ENCODE peak calls at places on chromosome 13, in six cellular contexts. Z is IMR-90, C is mesenchymal stem cell, D is H1, M is mesendoderm, X is trophoblast cell. B is an unnamed sample. For H3K4me1, the result is how much of the 10 kb centered on the place peaks cover.

GRCh38 chr13:50617134-50617721 is 226.3 kb downstream of the DLEU7 start:
- DNase-seq in D (no peak), X (no peak), C (peak), Z (peak), M (no peak), B (no peak)

GRCh38 chr13:106534844-106535551 is 464 bp downstream of the EFNB2 start:
- DNase-seq in D (no peak), Z (peak), X (no peak), M (peak), C (peak), B (no peak)

GRCh38 chr13:47853236-47853635 is 147.8 kb downstream of the SUCLA2 start:
- DNase-seq in D (no peak), X (no peak), Z (no peak), C (peak), M (no peak), B (no peak)

GRCh38 chr13:69604698-69605097 is 502.9 kb upstream of the ATXN8OS start:
- DNase-seq in X (no peak), D (no peak), Z (no peak), C (no peak), M (no peak), B (no peak)

GRCh38 chr13:100527644-100528043 is 60.9 kb downstream of the GGACT start:
- DNase-seq in Z (no peak), C (no peak), D (no peak), M (no peak), X (no peak), B (no peak)

GRCh38 chr13:102261809-102262208 is 140.0 kb downstream of the FGF14 start:
- DNase-seq in D (no peak), C (no peak), X (no peak), Z (no peak), M (no peak), B (no peak)

GRCh38 chr13:30577381-30577780 is 40.3 kb upstream of the USPL1 start:
- DNase-seq in Z (peak), X (peak), M (peak), C (peak), D (no peak), B (no peak)

GRCh38 chr13:99657848-99658265 is 156.6 kb downstream of the TM9SF2 start:
- DNase-seq in C (peak), D (no peak), Z (no peak), M (peak), X (no peak), B (no peak)

GRCh38 chr13:32904271-32904670 is 112.0 kb upstream of the KL start:
- DNase-seq in C (no peak), Z (no peak), D (no peak), X (no peak), M (no peak), B (no peak)

GRCh38 chr13:110214637-110215036 is 92.3 kb downstream of the COL4A1 start:
- DNase-seq in C (peak), Z (peak), M (no peak), X (no peak), D (no peak), B (no peak)

GRCh38 chr13:79534596-79534995 is 53.6 kb downstream of the NDFIP2 start:
- DNase-seq in M (peak), D (no peak), Z (peak), C (no peak), X (no peak), B (no peak)

GRCh38 chr13:113083402-113084061 is 22.1 kb upstream of the F7 start:
- DNase-seq in M (no peak), C (no peak), D (no peak), X (peak), Z (peak), B (no peak)

GRCh38 chr13:91406619-91407018 is 8.2 kb downstream of the GPC5 start:
- DNase-seq in M (peak), X (peak), D (peak), Z (peak), C (peak), B (peak)

GRCh38 chr13:113746143-113746525 is 12.9 kb upstream of the TMEM255B start:
- DNase-seq in Z (no peak), M (no peak), X (no peak), C (no peak), D (no peak), B (no peak)

GRCh38 chr13:109941951-109942350 is 155.6 kb upstream of the IRS2 start:
- DNase-seq in C (no peak), Z (peak), D (no peak), M (no peak), X (no peak), B (no peak)

GRCh38 chr13:53758946-53759345 is 730.3 kb downstream of the OLFM4 start:
- DNase-seq in X (no peak), C (no peak), Z (no peak), M (no peak), D (no peak), B (no peak)

GRCh38 chr13:41649659-41650058 is 192.3 kb downstream of the RGCC start:
- DNase-seq in Z (peak), X (peak), C (peak), M (peak), D (no peak), B (no peak)

GRCh38 chr13:113006660-113007059 is 37.6 kb downstream of the MCF2L start:
- DNase-seq in Z (no peak), D (no peak), X (no peak), M (no peak), C (no peak), B (no peak)

GRCh38 chr13:87814444-87814843 is 143.3 kb downstream of the SLITRK5 start:
- DNase-seq in M (no peak), Z (no peak), C (no peak), D (no peak), X (no peak), B (no peak)

GRCh38 chr13:71864094-71864980 is 2.7 kb downstream of the DACH1 start:
- DNase-seq in X (no peak), C (peak), M (peak), Z (no peak), D (no peak), B (no peak)

GRCh38 chr13:48478401-48478800 is 54.5 kb downstream of the RCBTB2 start:
- DNase-seq in D (no peak), M (no peak), X (peak), Z (peak), C (no peak), B (no peak)

GRCh38 chr13:109789262-109789661 is 2.9 kb upstream of the IRS2 start:
- DNase-seq in X (no peak), C (no peak), M (no peak), D (no peak), Z (no peak), B (no peak)

GRCh38 chr13:85254641-85255040 is 544.6 kb downstream of the SLITRK6 start:
- DNase-seq in C (no peak), X (no peak), Z (no peak), D (no peak), M (no peak), B (no peak)

GRCh38 chr13:108200781-108201398 is 14.4 kb downstream of the LIG4 start:
- DNase-seq in C (peak), Z (peak), M (no peak), D (no peak), X (no peak), B (no peak)

GRCh38 chr13:32168136-32168535 is 136.6 kb downstream of the FRY start:
- DNase-seq in X (no peak), M (no peak), Z (no peak), D (no peak), C (no peak), B (no peak)

GRCh38 chr13:95343944-95344343 is 42.7 kb upstream of the ABCC4 start:
- DNase-seq in C (no peak), Z (no peak), M (no peak), X (no peak), D (no peak), B (no peak)

GRCh38 chr13:35388979-35389378 is 87.5 kb downstream of the MAB21L1 start:
- DNase-seq in M (peak), Z (peak), X (no peak), D (no peak), C (peak), B (peak)

GRCh38 chr13:40247845-40248244 is 418.6 kb downstream of the FOXO1 start:
- DNase-seq in Z (no peak), C (no peak), M (no peak), D (no peak), X (no peak), B (no peak)

GRCh38 chr13:112750570-112750969 is 60.7 kb downstream of the ATP11A start:
- DNase-seq in M (no peak), C (no peak), D (no peak), Z (no peak), X (no peak), B (no peak)

GRCh38 chr13:100363351-100363750 is 225.2 kb downstream of the GGACT start:
- DNase-seq in D (no peak), M (no peak), C (peak), X (no peak), Z (peak), B (no peak)

GRCh38 chr13:112928958-112929777 is 39.8 kb upstream of the MCF2L start:
- DNase-seq in C (peak), Z (peak), X (no peak), M (peak), D (no peak), B (no peak)

GRCh38 chr13:113776231-113777125 is 17.5 kb downstream of the TMEM255B start:
- DNase-seq in Z (no peak), X (no peak), C (no peak), D (no peak), M (no peak), B (no peak)

GRCh38 chr13:111110054-111110453 is 5.1 kb upstream of the ARHGEF7 start:
- DNase-seq in Z (no peak), C (no peak), X (no peak), M (no peak), D (no peak), B (no peak)

DNA sequence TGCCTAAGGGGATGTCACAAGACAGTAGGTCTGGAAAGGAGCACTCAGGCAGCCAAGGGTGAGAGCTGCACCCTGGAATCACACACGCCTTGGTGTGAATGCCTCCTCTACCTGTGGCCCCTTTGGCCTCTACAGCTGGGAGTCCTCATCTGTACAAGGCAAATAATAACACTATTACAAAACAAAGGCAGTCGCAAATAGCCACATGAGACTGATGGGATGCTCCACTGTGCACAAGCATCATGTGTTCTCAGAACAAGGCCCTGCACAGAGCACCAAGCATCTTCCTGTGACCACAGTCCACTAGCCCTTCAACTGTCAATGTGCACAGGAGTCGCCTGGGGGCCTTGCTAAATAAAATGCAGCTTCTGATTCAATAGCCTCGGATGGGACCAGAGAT is 44.6 kb upstream of the HNRNPA1L2 start:
- DNase-seq in Z (no peak), M (no peak), C (no peak), X (no peak), D (no peak), B (no peak)
- H3K4me3 ChIP-seq in Z (no peak), M (no peak), C (no peak), X (no peak), D (no peak), B (no peak)

GRCh38 chr13:97257228-97257755 is 35.2 kb downstream of the MBNL2 start:
- DNase-seq in D (no peak), X (peak), Z (no peak), C (no peak), M (no peak), B (no peak)
- H3K4me1 ChIP-seq in D (under half), X (under half), Z (half or more), C (under half), M (under half), B (under half)

GRCh38 chr13:29196409-29197074 is 376.4 kb downstream of the MTUS2 start:
- DNase-seq in Z (no peak), X (no peak), D (no peak), C (no peak), M (no peak), B (no peak)
- H2BK120ac ChIP-seq in Z (no peak), X (no peak), D (no peak), C (no peak), M (no peak), B (no peak)

GRCh38 chr13:25286308-25286968 is 850 bp downstream of the MTMR6 start:
- DNase-seq in X (peak), C (peak), D (no peak), M (peak), Z (peak), B (peak)

GRCh38 chr13:25276748-25277147 is 10.5 kb downstream of the MTMR6 start:
- DNase-seq in C (peak), M (no peak), D (no peak), X (no peak), Z (peak), B (no peak)

GRCh38 chr13:25281937-25282332 is 5.4 kb downstream of the MTMR6 start:
- DNase-seq in Z (no peak), M (no peak), D (no peak), C (no peak), X (no peak), B (no peak)

GRCh38 chr13:25286969-25287961 is at the start of gene MTMR6:
- DNase-seq in X (peak), D (peak), Z (peak), M (peak), C (peak), B (peak)

DNA sequence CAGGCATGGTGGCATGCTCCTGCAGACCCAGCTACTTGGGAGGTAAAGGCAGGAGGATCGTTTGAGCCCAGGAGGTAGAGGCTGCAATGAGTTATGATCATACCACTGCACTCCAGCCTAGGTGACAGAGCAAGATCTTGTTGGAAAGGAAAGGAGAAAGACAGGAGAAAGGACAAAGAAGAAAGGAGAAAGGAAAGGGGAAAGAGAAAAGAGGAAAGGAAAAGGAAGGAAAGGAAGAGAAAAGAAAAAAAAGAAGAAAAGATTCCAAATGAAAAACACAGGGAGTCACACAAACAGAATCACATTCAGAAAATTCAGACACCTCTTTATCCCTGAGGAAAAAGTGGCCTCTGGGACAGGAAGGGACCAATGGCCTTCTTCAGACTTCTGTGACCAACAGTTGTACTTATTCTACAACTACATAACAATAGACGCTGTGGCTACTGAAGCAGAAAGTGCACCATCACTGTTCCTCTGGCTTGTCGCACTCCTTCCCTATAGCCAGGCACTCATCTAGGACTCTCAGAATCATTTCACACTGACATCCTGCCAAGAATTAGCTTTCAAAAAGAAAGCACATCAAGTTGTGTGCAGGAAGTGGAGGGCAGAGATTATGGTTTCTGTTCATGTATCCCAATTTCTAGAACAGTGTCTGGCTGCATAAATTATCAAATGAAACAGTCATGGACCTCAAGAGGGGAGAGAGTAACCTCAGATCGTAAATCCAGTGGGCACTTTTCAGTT is 5.9 kb downstream of the MTMR6 start:
- DNase-seq in X (no peak), C (peak), Z (peak), M (no peak), D (no peak), B (no peak)
- H3K4me3 ChIP-seq in X (no peak), C (no peak), Z (no peak), M (no peak), D (no peak), B (no peak)

B was measured in neuronal stem cell.